ENCODE peak calls at places on chromosomes 13 and 19, in ten cellular contexts. B is AG20443, J is neural crest cell, E is ascending aorta, Q is GM03348, U is tibial artery, P is glutamatergic neuron, Z is uterus, F is HuH-7, K is NCI-H2227 treated with DMSO at 0.1 percent for 48 hours. O is an unnamed sample.

GRCh38 chr13:111202745-111203144 is 87.6 kb downstream of the ARHGEF7 start:
- DNase-seq in Z (peak; percentile 51), E (peak; percentile 69), F (no peak), B (peak; percentile 56), Q (peak; percentile 55), U (no peak), K (no peak), P (no peak), J (no peak), O (no peak)

GRCh38 chr19:36604656-36605100 is 435 bp upstream of the ZNF382 start:
- DNase-seq in P (peak; percentile 76), F (no peak), U (peak; percentile 83), Z (peak; percentile 13), B (peak; percentile 74), J (peak; percentile 28), K (no peak), Q (peak; percentile 50), E (peak; percentile 75), O (peak; percentile 50)

GRCh38 chr13:77599351-77599750 is 63.8 kb downstream of the SCEL start:
- DNase-seq in U (no peak), E (no peak), Z (no peak), K (peak; percentile 13), Q (no peak), B (no peak), J (no peak), P (no peak), F (no peak), O (no peak)

GRCh38 chr19:23203841-23204344 is 46.3 kb downstream of the ZNF724 start:
- DNase-seq in Q (no peak), K (no peak), P (peak; percentile 48), B (peak; percentile 25), F (no peak), J (no peak), Z (no peak), E (no peak), U (no peak), O (no peak)

GRCh38 chr13:47306991-47307390 is 410.1 kb upstream of the HTR2A start:
- DNase-seq in B (no peak), Q (no peak), K (no peak), F (no peak), U (no peak), E (no peak), J (no peak), Z (no peak), P (no peak), O (no peak)

GRCh38 chr19:55581828-55582223 is 1.2 kb upstream of the ZNF579 start:
- DNase-seq in Q (no peak), P (no peak), F (no peak), E (no peak), B (no peak), J (no peak), U (no peak), Z (no peak), K (peak; percentile 80), O (no peak)

GRCh38 chr13:95418946-95419345 is 117.7 kb upstream of the ABCC4 start:
- DNase-seq in Q (no peak), E (no peak), B (no peak), Z (no peak), J (no peak), U (no peak), P (no peak), K (no peak), F (no peak), O (no peak)

GRCh38 chr13:101127741-101128353 is 288.5 kb downstream of the NALCN start:
- DNase-seq in B (peak; percentile 68), Z (no peak), Q (peak; percentile 73), E (no peak), K (peak; percentile 47), J (no peak), U (no peak), P (no peak), F (peak; percentile 9), O (peak; percentile 30)

GRCh38 chr19:12155324-12155723 is 1.2 kb downstream of the ZNF625 start:
- DNase-seq in E (no peak), P (no peak), J (no peak), B (peak; percentile 9), F (no peak), U (no peak), K (no peak), Q (no peak), Z (no peak), O (no peak)

GRCh38 chr19:15126511-15126910 is 19.3 kb downstream of the SYDE1 start:
- DNase-seq in Q (no peak), E (no peak), K (no peak), F (no peak), Z (no peak), B (no peak), P (no peak), J (no peak), U (no peak), O (no peak)